ENCODE peak calls at places on chromosomes 12 and 14, in seven cellular contexts. F is left lung, S is endodermal cell, V is keratinocyte, O is tibial artery, H is left ventricle myocardium inferior, X is lower lobe of right lung. R is an unnamed sample. For H3K27me3, the result is how much of the 10 kb centered on the place peaks cover.

GRCh38 chr14:99121027-99121875 is 150.7 kb downstream of the BCL11B start:
- DNase-seq in F (no peak), S (peak), V (no peak), O (peak), H (no peak), X (no peak), R (no peak)

GRCh38 chr14:76480426-76480825 is 104.5 kb downstream of the ESRRB start:
- DNase-seq in F (no peak), S (no peak), V (no peak), O (no peak), H (no peak), X (no peak), R (no peak)

GRCh38 chr12:131136539-131136872 is 182.8 kb downstream of the ADGRD1 start:
- DNase-seq in F (no peak), S (no peak), V (no peak), O (no peak), H (no peak), X (no peak), R (no peak)

GRCh38 chr14:33786091-33786825 is 164.6 kb downstream of the EGLN3 start:
- DNase-seq in F (no peak), S (no peak), V (no peak), O (no peak), H (no peak), X (no peak), R (no peak)

GRCh38 chr12:124032265-124032886 is 59.4 kb downstream of the ZNF664 start:
- DNase-seq in F (no peak), S (peak), V (no peak), O (no peak), H (no peak), X (no peak), R (no peak)

GRCh38 chr14:33670235-33670634 is 280.6 kb downstream of the EGLN3 start:
- DNase-seq in F (no peak), S (no peak), V (no peak), O (no peak), H (no peak), X (no peak), R (no peak)

GRCh38 chr14:50573862-50574261 is 13.9 kb downstream of the ATL1 start:
- DNase-seq in F (no peak), S (no peak), V (no peak), O (no peak), H (no peak), X (no peak), R (no peak)

GRCh38 chr12:113098428-113099028 is 37.0 kb downstream of the RASAL1 start:
- DNase-seq in F (no peak), S (peak), V (peak), O (peak), H (peak), X (peak), R (peak)

GRCh38 chr12:15732341-15733061 is 56.7 kb downstream of the EPS8 start:
- DNase-seq in F (no peak), S (no peak), V (no peak), O (no peak), H (no peak), X (no peak), R (no peak)

DNA sequence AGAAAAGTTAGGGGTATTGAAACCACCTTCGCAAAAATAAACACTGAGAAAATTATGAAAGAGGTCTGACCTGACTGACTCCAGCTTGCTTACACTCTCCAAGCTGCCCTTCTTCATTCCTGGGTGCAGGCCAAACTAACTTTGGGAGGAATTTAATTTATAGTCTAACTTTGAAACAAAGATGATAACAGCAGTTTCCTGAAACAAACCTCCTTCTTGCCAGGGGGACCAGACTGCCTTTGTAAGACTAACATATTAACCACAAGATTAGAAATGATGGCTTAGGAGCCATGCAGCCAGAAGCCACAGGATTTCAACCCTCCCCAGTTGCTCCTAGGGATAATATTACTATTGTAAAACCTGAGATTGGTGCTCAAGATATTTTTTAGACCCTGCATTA is 13.8 kb upstream of the EEA1 start:
- DNase-seq in F (no peak), S (no peak), V (no peak), O (no peak), H (no peak), X (no peak), R (no peak)
- H3K27ac ChIP-seq in F (no peak), S (no peak), V (no peak), O (no peak), H (no peak), X (no peak), R (no peak)

GRCh38 chr14:101669629-101670028 is 91.9 kb upstream of the PPP2R5C start:
- DNase-seq in F (no peak), S (no peak), V (no peak), O (no peak), H (no peak), X (no peak), R (no peak)

GRCh38 chr14:101666264-101666663 is 95.2 kb upstream of the PPP2R5C start:
- DNase-seq in F (no peak), S (no peak), V (no peak), O (no peak), H (no peak), X (no peak), R (no peak)

DNA sequence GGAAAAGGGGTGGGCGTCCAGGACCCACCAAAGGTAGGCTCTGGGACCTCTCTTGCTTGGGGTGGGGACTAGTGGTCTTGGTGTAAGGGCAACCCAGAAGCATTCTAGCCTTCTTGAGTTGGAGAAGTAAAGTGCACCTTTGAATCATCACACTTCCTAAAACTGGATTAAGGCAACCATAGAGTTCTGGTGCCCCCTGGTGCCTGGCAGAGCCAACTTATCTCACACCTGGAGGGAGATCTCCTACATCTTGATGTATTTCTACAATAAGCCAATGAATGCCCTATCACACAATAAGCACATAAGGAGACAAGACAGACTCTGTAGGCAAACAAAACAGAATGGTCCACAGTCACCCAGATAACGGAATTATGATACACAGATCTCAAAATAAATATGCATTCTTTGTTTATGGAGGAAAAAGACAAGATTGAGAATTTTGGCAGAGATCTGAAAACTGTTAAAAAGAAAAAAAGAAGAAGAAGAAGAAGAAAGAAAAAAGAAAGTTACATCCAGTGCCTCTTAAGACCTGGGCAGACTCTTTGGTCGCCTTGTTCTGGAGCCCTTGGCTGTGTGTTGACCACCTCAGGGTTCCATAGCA is 95.9 kb upstream of the PPP2R5C start:
- DNase-seq in F (no peak), S (peak), V (peak), O (no peak), H (no peak), X (no peak), R (no peak)
- TF ChIP-seq CTCF in F (no peak), S (peak), V (peak), O (no peak), H (peak), X (peak), R (no peak)

DNA sequence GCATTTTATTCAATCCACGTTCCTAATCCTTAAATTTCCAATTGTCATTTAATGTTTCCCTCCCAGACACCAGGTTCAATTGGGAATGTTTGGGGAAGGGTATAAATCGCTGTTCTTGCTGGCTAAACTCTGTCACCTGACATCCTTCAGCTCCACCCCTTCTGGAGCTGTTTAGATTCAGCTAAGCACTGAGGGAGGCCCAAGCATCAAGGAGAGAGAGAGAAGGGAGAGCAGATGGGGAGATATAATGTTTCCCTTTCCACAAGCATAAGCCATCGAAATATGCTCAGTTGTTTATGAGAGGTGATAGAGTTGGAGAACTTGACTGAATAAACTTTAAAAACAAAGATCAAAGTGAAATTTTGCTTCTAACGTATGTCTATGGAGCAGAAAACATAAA is 1.8 kb downstream of the ABCC9 start:
- DNase-seq in F (no peak), S (no peak), V (no peak), O (no peak), H (no peak), X (no peak), R (no peak)
- H3K27me3 ChIP-seq in F (under half), S (under half), V (under half), O (under half), H (under half), X (under half), R (under half)

DNA sequence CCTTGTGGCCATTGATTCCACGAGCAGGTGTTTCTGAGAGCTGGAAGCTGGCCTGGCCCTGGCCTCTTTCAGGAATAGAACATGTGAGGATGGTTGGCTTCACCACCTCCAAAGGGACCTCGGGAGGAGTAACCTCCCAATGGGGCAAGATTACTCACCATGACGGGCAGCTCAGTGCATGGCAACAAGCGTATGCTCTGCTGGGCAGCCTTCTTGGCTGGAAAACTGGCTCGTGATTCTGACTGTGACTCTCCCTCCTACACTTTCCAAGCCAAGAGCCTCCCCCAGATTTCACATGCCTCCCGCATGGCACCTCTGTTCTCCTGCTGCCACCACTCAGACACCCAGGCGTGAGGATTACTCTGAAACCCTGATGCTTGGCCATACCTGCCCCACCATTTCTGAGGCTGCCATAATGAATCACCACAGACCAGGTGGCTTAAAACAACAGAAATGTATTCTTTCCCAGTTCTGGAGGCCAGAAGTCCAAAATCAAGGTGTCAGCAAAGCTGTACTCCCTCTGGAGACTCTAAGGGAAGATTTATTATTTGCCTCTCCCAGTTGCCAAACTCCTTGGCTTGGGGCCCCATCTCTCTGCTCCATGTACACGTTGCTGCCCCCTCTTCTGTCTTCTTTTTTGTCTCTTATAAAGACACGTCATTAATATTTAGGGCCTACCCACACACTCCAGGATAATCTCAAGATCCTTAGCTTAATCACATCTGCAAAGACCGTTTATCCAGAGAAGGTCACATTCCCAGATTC is 215.9 kb downstream of the CHST11 start:
- DNase-seq in F (no peak), S (peak), V (no peak), O (peak), H (peak), X (peak), R (no peak)
- H3K27ac ChIP-seq in F (peak), S (no peak), V (no peak), O (peak), H (peak), X (peak), R (peak)

GRCh38 chr12:48536602-48537001 is 11.2 kb downstream of the OR8S1 start:
- DNase-seq in F (no peak), S (no peak), V (no peak), O (no peak), H (no peak), X (no peak), R (no peak)

DNA sequence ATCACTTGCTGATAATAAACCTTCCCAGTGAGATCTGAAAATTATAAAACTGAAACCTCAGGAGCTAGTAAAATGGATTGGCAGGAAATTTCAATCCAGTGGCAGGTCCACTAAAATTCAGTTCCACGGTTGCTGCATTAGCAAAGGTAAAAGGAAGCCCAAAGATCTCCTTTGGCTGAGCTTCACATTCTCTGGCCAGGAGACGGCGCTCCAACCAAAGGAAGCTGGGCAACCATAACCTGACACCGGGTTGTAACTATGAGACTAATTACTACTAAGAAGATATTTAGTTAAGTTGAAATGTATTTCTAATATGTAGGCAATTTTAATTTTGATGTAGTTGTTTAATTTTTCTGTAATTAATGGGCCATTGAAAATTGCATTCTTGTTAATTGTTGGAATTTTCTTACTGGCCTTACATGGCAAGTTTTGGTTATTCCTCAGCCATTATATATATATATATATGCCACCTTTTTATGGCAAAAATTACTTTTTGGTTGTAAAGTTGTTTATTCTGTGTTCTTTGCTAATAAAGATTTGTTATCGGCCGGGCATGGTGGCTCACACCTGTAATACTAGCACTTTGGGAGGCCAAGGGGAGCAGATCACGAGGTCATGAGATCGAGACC is 17.0 kb downstream of the OR8S1 start:
- DNase-seq in F (peak), S (peak), V (peak), O (no peak), H (no peak), X (peak), R (no peak)
- TF ChIP-seq CTCF in F (peak), S (peak), V (no peak), O (no peak), H (peak), X (peak), R (no peak)

GRCh38 chr14:105486333-105486973 is at the start of gene CRIP1:
- DNase-seq in F (no peak), S (no peak), V (no peak), O (no peak), H (peak), X (no peak), R (no peak)
- H3K27me3 ChIP-seq in F (under half), S (half or more), V (under half), O (under half), H (under half), X (under half), R (under half)

GRCh38 chr14:94598816-94599655 is 13.2 kb upstream of the SERPINA3 start:
- DNase-seq in F (no peak), S (peak), V (peak), O (peak), H (peak), X (no peak), R (peak)

GRCh38 chr14:94600148-94600545 is 12.0 kb upstream of the SERPINA3 start:
- DNase-seq in F (no peak), S (no peak), V (no peak), O (no peak), H (no peak), X (no peak), R (no peak)

GRCh38 chr14:94599656-94600004 is 12.6 kb upstream of the SERPINA3 start:
- DNase-seq in F (no peak), S (no peak), V (no peak), O (no peak), H (no peak), X (no peak), R (no peak)

GRCh38 chr14:94601961-94602391 is 10.2 kb upstream of the SERPINA3 start:
- DNase-seq in F (no peak), S (peak), V (no peak), O (peak), H (peak), X (no peak), R (peak)

GRCh38 chr14:94602722-94603121 is 9.5 kb upstream of the SERPINA3 start:
- DNase-seq in F (no peak), S (no peak), V (no peak), O (no peak), H (no peak), X (no peak), R (no peak)
- H3K27ac ChIP-seq in F (peak), S (no peak), V (no peak), O (peak), H (peak), X (no peak), R (peak)

GRCh38 chr12:25195056-25195971 is at the start of the genes DNAI7 and ETFRF1:
- DNase-seq in F (peak), S (peak), V (peak), O (peak), H (peak), X (peak), R (peak)
- TF ChIP-seq CTCF in F (no peak), S (peak), V (no peak), O (peak), H (peak), X (no peak), R (no peak)